ENCODE peak calls at places on chromosomes 12 and 14, in five cellular contexts. One of them, this sample, is unnamed.

GRCh38 chr14:74213907-74214803 is 25.1 kb upstream of the VSX2 start:
- DNase-seq in osteoblast: no peak
- DNase-seq in AG09319: no peak
- DNase-seq in GM06990: no peak
- DNase-seq in fibroblast of pulmonary artery: no peak
- DNase-seq in this sample: no peak

GRCh38 chr12:3456809-3457208 is 34.2 kb upstream of the PRMT8 start:
- DNase-seq in AG09319: no peak
- DNase-seq in osteoblast: no peak
- DNase-seq in fibroblast of pulmonary artery: no peak
- DNase-seq in GM06990: no peak
- DNase-seq in this sample: peak

GRCh38 chr14:45135181-45135580 is 549 bp upstream of the FANCM start:
- DNase-seq in osteoblast: no peak
- DNase-seq in GM06990: peak
- DNase-seq in AG09319: no peak
- DNase-seq in fibroblast of pulmonary artery: peak
- DNase-seq in this sample: peak

GRCh38 chr12:7483343-7483742 is 20.2 kb downstream of the CD163 start:
- DNase-seq in osteoblast: no peak
- DNase-seq in GM06990: no peak
- DNase-seq in fibroblast of pulmonary artery: no peak
- DNase-seq in AG09319: no peak
- DNase-seq in this sample: no peak

GRCh38 chr12:93624595-93625294 is 52.3 kb downstream of the SOCS2 start:
- DNase-seq in osteoblast: peak
- DNase-seq in AG09319: peak
- DNase-seq in fibroblast of pulmonary artery: peak
- DNase-seq in GM06990: peak
- DNase-seq in this sample: no peak

GRCh38 chr14:68675233-68675577 is 117.7 kb downstream of the ZFP36L1 start:
- DNase-seq in fibroblast of pulmonary artery: no peak
- DNase-seq in AG09319: no peak
- DNase-seq in GM06990: no peak
- DNase-seq in osteoblast: no peak
- DNase-seq in this sample: no peak

GRCh38 chr14:32013083-32013482 is 64.0 kb upstream of the ARHGAP5 start:
- DNase-seq in AG09319: no peak
- DNase-seq in GM06990: no peak
- DNase-seq in osteoblast: no peak
- DNase-seq in fibroblast of pulmonary artery: no peak
- DNase-seq in this sample: no peak

GRCh38 chr12:113641426-113641825 is 169.8 kb upstream of the LHX5 start:
- DNase-seq in AG09319: no peak
- DNase-seq in fibroblast of pulmonary artery: no peak
- DNase-seq in GM06990: no peak
- DNase-seq in osteoblast: no peak
- DNase-seq in this sample: no peak

GRCh38 chr14:95531473-95531872 is 3.4 kb upstream of the GLRX5 start:
- DNase-seq in fibroblast of pulmonary artery: peak
- DNase-seq in AG09319: no peak
- DNase-seq in GM06990: no peak
- DNase-seq in osteoblast: peak
- DNase-seq in this sample: no peak

GRCh38 chr12:40106655-40107054 is 774 bp upstream of the SLC2A13 start:
- DNase-seq in AG09319: no peak
- DNase-seq in osteoblast: no peak
- DNase-seq in GM06990: no peak
- DNase-seq in fibroblast of pulmonary artery: no peak
- DNase-seq in this sample: no peak

GRCh38 chr14:23301288-23301968 is 1.2 kb downstream of the PPP1R3E start:
- DNase-seq in osteoblast: peak
- DNase-seq in fibroblast of pulmonary artery: peak
- DNase-seq in AG09319: peak
- DNase-seq in GM06990: peak
- DNase-seq in this sample: peak

GRCh38 chr14:31578792-31579191 is 17.6 kb downstream of the NUBPL start:
- DNase-seq in fibroblast of pulmonary artery: no peak
- DNase-seq in osteoblast: no peak
- DNase-seq in GM06990: no peak
- DNase-seq in AG09319: no peak
- DNase-seq in this sample: no peak

GRCh38 chr12:80627773-80628172 is 79.7 kb upstream of the MYF6 start:
- DNase-seq in osteoblast: peak
- DNase-seq in GM06990: no peak
- DNase-seq in AG09319: peak
- DNase-seq in fibroblast of pulmonary artery: peak
- DNase-seq in this sample: no peak

GRCh38 chr12:120720972-120721801 is 4.4 kb upstream of the ACADS start:
- DNase-seq in osteoblast: no peak
- DNase-seq in fibroblast of pulmonary artery: no peak
- DNase-seq in AG09319: no peak
- DNase-seq in GM06990: no peak
- DNase-seq in this sample: no peak

GRCh38 chr14:87581298-87581697 is 411.7 kb downstream of the GALC start:
- DNase-seq in GM06990: no peak
- DNase-seq in osteoblast: no peak
- DNase-seq in fibroblast of pulmonary artery: no peak
- DNase-seq in AG09319: no peak
- DNase-seq in this sample: no peak

GRCh38 chr14:85702937-85703336 is 173.0 kb downstream of the FLRT2 start:
- DNase-seq in AG09319: no peak
- DNase-seq in GM06990: no peak
- DNase-seq in osteoblast: peak
- DNase-seq in fibroblast of pulmonary artery: peak
- DNase-seq in this sample: no peak

GRCh38 chr12:123057505-123058265 is 77.2 kb downstream of the ARL6IP4 start:
- DNase-seq in osteoblast: no peak
- DNase-seq in fibroblast of pulmonary artery: no peak
- DNase-seq in AG09319: no peak
- DNase-seq in GM06990: no peak
- DNase-seq in this sample: no peak

GRCh38 chr12:8045952-8046944 is 13.7 kb downstream of the FOXJ2 start:
- DNase-seq in fibroblast of pulmonary artery: peak
- DNase-seq in GM06990: no peak
- DNase-seq in AG09319: peak
- DNase-seq in osteoblast: peak
- DNase-seq in this sample: peak

GRCh38 chr12:110279976-110280783 is 867 bp upstream of the ATP2A2 start:
- DNase-seq in osteoblast: peak
- DNase-seq in AG09319: no peak
- DNase-seq in fibroblast of pulmonary artery: peak
- DNase-seq in GM06990: no peak
- DNase-seq in this sample: no peak

GRCh38 chr14:61563880-61564622 is 131.3 kb upstream of the HIF1A start:
- DNase-seq in fibroblast of pulmonary artery: no peak
- DNase-seq in AG09319: no peak
- DNase-seq in GM06990: no peak
- DNase-seq in osteoblast: peak
- DNase-seq in this sample: no peak

GRCh38 chr12:69022674-69023073 is 89.7 kb upstream of the CPM start:
- DNase-seq in GM06990: no peak
- DNase-seq in AG09319: no peak
- DNase-seq in osteoblast: no peak
- DNase-seq in fibroblast of pulmonary artery: no peak
- DNase-seq in this sample: no peak

GRCh38 chr12:34406228-34406995 is 384.1 kb downstream of the ALG10 start:
- DNase-seq in AG09319: no peak
- DNase-seq in fibroblast of pulmonary artery: no peak
- DNase-seq in osteoblast: no peak
- DNase-seq in GM06990: no peak
- DNase-seq in this sample: no peak

GRCh38 chr12:80802652-80803051 is 85.9 kb downstream of the MYF5 start:
- DNase-seq in AG09319: no peak
- DNase-seq in osteoblast: no peak
- DNase-seq in fibroblast of pulmonary artery: no peak
- DNase-seq in GM06990: no peak
- DNase-seq in this sample: no peak

GRCh38 chr12:54374555-54375257 is 9.8 kb downstream of the ZNF385A start:
- DNase-seq in AG09319: no peak
- DNase-seq in fibroblast of pulmonary artery: no peak
- DNase-seq in GM06990: no peak
- DNase-seq in osteoblast: peak
- DNase-seq in this sample: no peak

GRCh38 chr12:108828774-108829173 is 28.6 kb downstream of the SSH1 start:
- DNase-seq in GM06990: no peak
- DNase-seq in AG09319: no peak
- DNase-seq in osteoblast: peak
- DNase-seq in fibroblast of pulmonary artery: peak
- DNase-seq in this sample: no peak

GRCh38 chr12:3000548-3001275 is 41.5 kb downstream of the TEAD4 start:
- DNase-seq in AG09319: no peak
- DNase-seq in GM06990: no peak
- DNase-seq in osteoblast: peak
- DNase-seq in fibroblast of pulmonary artery: no peak
- DNase-seq in this sample: no peak

GRCh38 chr12:125185311-125185739 is 120.1 kb downstream of the AACS start:
- DNase-seq in GM06990: no peak
- DNase-seq in fibroblast of pulmonary artery: no peak
- DNase-seq in AG09319: no peak
- DNase-seq in osteoblast: no peak
- DNase-seq in this sample: no peak

GRCh38 chr12:105270671-105271255 is 34.8 kb upstream of the APPL2 start:
- DNase-seq in fibroblast of pulmonary artery: no peak
- DNase-seq in osteoblast: no peak
- DNase-seq in AG09319: no peak
- DNase-seq in GM06990: no peak
- DNase-seq in this sample: no peak

GRCh38 chr14:35931346-35931745 is 105.2 kb downstream of the BRMS1L start:
- DNase-seq in osteoblast: no peak
- DNase-seq in fibroblast of pulmonary artery: no peak
- DNase-seq in GM06990: no peak
- DNase-seq in AG09319: no peak
- DNase-seq in this sample: no peak

GRCh38 chr12:125988545-125988944 is 923.3 kb downstream of the AACS start:
- DNase-seq in AG09319: no peak
- DNase-seq in osteoblast: no peak
- DNase-seq in fibroblast of pulmonary artery: no peak
- DNase-seq in GM06990: no peak
- DNase-seq in this sample: no peak

GRCh38 chr14:59768855-59769254 is 101.7 kb downstream of the RTN1 start:
- DNase-seq in GM06990: no peak
- DNase-seq in osteoblast: peak
- DNase-seq in fibroblast of pulmonary artery: peak
- DNase-seq in AG09319: no peak
- DNase-seq in this sample: no peak

GRCh38 chr12:113896841-113897240 is 69.3 kb downstream of the RBM19 start:
- DNase-seq in AG09319: no peak
- DNase-seq in osteoblast: no peak
- DNase-seq in GM06990: no peak
- DNase-seq in fibroblast of pulmonary artery: no peak
- DNase-seq in this sample: no peak

GRCh38 chr14:50974118-50974517 is 29.8 kb upstream of the PYGL start:
- DNase-seq in fibroblast of pulmonary artery: no peak
- DNase-seq in GM06990: no peak
- DNase-seq in AG09319: no peak
- DNase-seq in osteoblast: no peak
- DNase-seq in this sample: no peak

DNA sequence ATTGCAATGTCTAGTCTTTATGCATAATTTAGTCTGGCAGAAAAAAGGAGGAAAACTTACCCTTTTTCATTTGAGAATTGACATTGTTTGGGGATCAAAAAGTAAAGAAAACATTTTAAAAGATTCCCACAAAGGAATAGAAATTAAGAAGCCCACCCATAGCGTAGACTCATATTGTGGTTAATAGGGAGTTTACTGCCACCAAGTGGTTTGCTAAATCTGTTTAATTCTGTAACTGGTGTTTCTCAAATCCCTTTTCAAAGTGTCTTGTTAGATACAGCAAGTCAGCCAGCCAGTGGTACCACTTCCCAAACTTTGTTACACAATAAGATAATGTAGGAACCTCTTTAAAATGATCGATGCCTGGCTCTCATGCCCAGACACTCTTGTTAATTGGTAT is 180.3 kb downstream of the IPO8 start:
- DNase-seq in osteoblast: no peak
- DNase-seq in GM06990: no peak
- DNase-seq in fibroblast of pulmonary artery: peak
- DNase-seq in AG09319: no peak
- DNase-seq in this sample: no peak
- TF ChIP-seq CTCF in osteoblast: no peak
- TF ChIP-seq CTCF in GM06990: no peak
- TF ChIP-seq CTCF in fibroblast of pulmonary artery: peak
- TF ChIP-seq CTCF in AG09319: no peak
- TF ChIP-seq CTCF in this sample: peak

DNA sequence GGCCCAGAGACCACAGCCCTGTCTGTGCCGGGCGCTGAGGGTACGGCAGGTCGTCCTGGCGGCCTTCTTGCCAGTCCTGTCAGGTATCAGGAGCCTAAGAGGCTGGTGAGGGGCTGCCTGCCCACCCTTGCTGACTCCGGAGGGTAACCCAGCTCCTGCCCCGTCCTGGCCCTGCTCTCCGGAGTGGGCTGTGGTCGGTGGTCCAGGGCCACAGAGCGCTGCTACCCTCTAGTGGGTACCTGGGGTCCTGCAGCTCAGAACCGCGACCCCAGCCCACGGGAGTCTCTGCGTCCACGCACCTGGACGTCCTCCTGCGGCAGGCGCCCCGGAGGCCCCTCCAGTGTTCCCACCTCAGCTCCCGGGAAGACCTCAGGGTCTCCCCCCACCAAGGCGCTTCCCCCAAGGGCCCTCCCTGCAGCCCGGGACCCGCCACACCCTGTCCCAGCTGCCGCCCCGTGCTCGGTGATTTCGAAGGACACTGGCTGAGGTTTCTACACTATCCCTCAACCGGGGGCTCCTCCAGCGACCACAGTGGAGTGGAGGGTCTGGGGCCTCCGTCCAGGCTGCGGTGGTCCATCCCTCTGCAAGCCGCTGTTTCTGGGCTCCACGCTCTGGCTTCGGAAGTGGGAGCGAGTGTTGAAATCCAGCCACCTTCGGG is 75.9 kb upstream of the FBRSL1 start:
- DNase-seq in fibroblast of pulmonary artery: no peak
- DNase-seq in osteoblast: no peak
- DNase-seq in GM06990: no peak
- DNase-seq in AG09319: no peak
- DNase-seq in this sample: peak
- TF ChIP-seq CTCF in fibroblast of pulmonary artery: peak
- TF ChIP-seq CTCF in osteoblast: peak
- TF ChIP-seq CTCF in GM06990: peak
- TF ChIP-seq CTCF in AG09319: peak
- TF ChIP-seq CTCF in this sample: peak

GRCh38 chr14:67675219-67675582 is 769 bp upstream of the VTI1B start:
- DNase-seq in fibroblast of pulmonary artery: no peak
- DNase-seq in osteoblast: no peak
- DNase-seq in GM06990: no peak
- DNase-seq in AG09319: no peak
- DNase-seq in this sample: no peak
- TF ChIP-seq CTCF in fibroblast of pulmonary artery: no peak
- TF ChIP-seq CTCF in osteoblast: no peak
- TF ChIP-seq CTCF in GM06990: no peak
- TF ChIP-seq CTCF in AG09319: no peak
- TF ChIP-seq CTCF in this sample: no peak

GRCh38 chr14:53152909-53153701 is at the start of gene DDHD1:
- DNase-seq in fibroblast of pulmonary artery: peak
- DNase-seq in AG09319: peak
- DNase-seq in osteoblast: peak
- DNase-seq in GM06990: peak
- DNase-seq in this sample: peak
- TF ChIP-seq CTCF in fibroblast of pulmonary artery: no peak
- TF ChIP-seq CTCF in AG09319: no peak
- TF ChIP-seq CTCF in osteoblast: no peak
- TF ChIP-seq CTCF in GM06990: peak
- TF ChIP-seq CTCF in this sample: no peak

This sample was measured in neural crest cell.